ENCODE peak calls at places on chromosomes 11 and 22, in nine cellular contexts. Q is Peyer's patch, X is pancreas, Y is esophagus muscularis mucosa, H is tibial nerve, P is neural progenitor cell, O is neuronal stem cell, U is right cardiac atrium, J is heart left ventricle. N is an unnamed sample.

GRCh38 chr11:119062779-119063178 is 4.8 kb upstream of the VPS11 start:
- DNase-seq in Q (no peak), X (peak; percentile 20), Y (no peak), H (no peak), P (no peak), O (no peak), U (peak; percentile 58), J (no peak), N (no peak)

GRCh38 chr11:74570266-74571061 is 21.9 kb upstream of the POLD3 start:
- DNase-seq in Q (no peak), X (no peak), Y (no peak), H (peak; percentile 30), P (peak; percentile 70), O (peak; percentile 37), U (peak; percentile 18), J (peak; percentile 36), N (no peak)

GRCh38 chr11:72776117-72776843 is 17.6 kb downstream of the STARD10 start:
- DNase-seq in Q (no peak), X (no peak), Y (no peak), H (no peak), P (no peak), O (no peak), U (no peak), J (no peak), N (no peak)

GRCh38 chr11:1087961-1088926 is 13.6 kb downstream of the MUC2 start:
- DNase-seq in Q (peak; percentile 77), X (peak; percentile 46), Y (no peak), H (no peak), P (no peak), O (no peak), U (peak; percentile 7), J (no peak), N (no peak)

GRCh38 chr22:46033256-46034200 is 56.6 kb upstream of the WNT7B start:
- DNase-seq in Q (no peak), X (no peak), Y (no peak), H (no peak), P (no peak), O (no peak), U (no peak), J (peak; percentile 6), N (peak; percentile 27)

GRCh38 chr11:2929880-2930704 is 872 bp upstream of the PHLDA2 start:
- DNase-seq in Q (peak; percentile 87), X (peak; percentile 79), Y (no peak), H (no peak), P (peak; percentile 63), O (peak; percentile 18), U (peak; percentile 44), J (no peak), N (peak; percentile 60)

GRCh38 chr22:23182289-23183106 is 2.2 kb downstream of the BCR start:
- DNase-seq in Q (no peak), X (no peak), Y (no peak), H (no peak), P (peak; percentile 50), O (no peak), U (no peak), J (no peak), N (no peak)

GRCh38 chr11:89293966-89294679 is 116.4 kb downstream of the TYR start:
- DNase-seq in Q (peak; percentile 38), X (peak; percentile 23), Y (no peak), H (no peak), P (peak; percentile 72), O (peak; percentile 17), U (peak; percentile 7), J (no peak), N (no peak)

GRCh38 chr11:75233688-75234295 is 6.8 kb upstream of the TPBGL start:
- DNase-seq in Q (no peak), X (no peak), Y (no peak), H (peak; percentile 41), P (peak; percentile 92), O (peak; percentile 87), U (no peak), J (peak; percentile 32), N (no peak)

GRCh38 chr11:133892584-133893380 is 47.5 kb upstream of the SPATA19 start:
- DNase-seq in Q (peak; percentile 22), X (peak; percentile 22), Y (no peak), H (no peak), P (no peak), O (no peak), U (no peak), J (no peak), N (no peak)

GRCh38 chr22:26471522-26471921 is 12.1 kb downstream of the HPS4 start:
- DNase-seq in Q (no peak), X (no peak), Y (no peak), H (no peak), P (no peak), O (no peak), U (no peak), J (no peak), N (no peak)

GRCh38 chr11:82750643-82751139 is 17.0 kb upstream of the FAM181B start:
- DNase-seq in Q (no peak), X (no peak), Y (no peak), H (no peak), P (peak; percentile 94), O (peak; percentile 65), U (no peak), J (no peak), N (no peak)

GRCh38 chr11:2846056-2846455 is 39.5 kb downstream of the CDKN1C start:
- DNase-seq in Q (no peak), X (no peak), Y (no peak), H (no peak), P (no peak), O (no peak), U (no peak), J (no peak), N (no peak)

GRCh38 chr22:50699754-50700386 is 27.2 kb downstream of the SHANK3 start:
- DNase-seq in Q (peak; percentile 39), X (no peak), Y (no peak), H (no peak), P (peak; percentile 62), O (no peak), U (peak; percentile 20), J (no peak), N (no peak)

GRCh38 chr11:120245434-120245833 is 5.5 kb downstream of the POU2F3 start:
- DNase-seq in Q (no peak), X (no peak), Y (no peak), H (no peak), P (no peak), O (no peak), U (no peak), J (no peak), N (no peak)

GRCh38 chr11:120244476-120244875 is 4.5 kb downstream of the POU2F3 start:
- DNase-seq in Q (no peak), X (no peak), Y (no peak), H (no peak), P (no peak), O (no peak), U (no peak), J (no peak), N (no peak)

GRCh38 chr11:120244966-120245365 is 5.0 kb downstream of the POU2F3 start:
- DNase-seq in Q (no peak), X (no peak), Y (no peak), H (no peak), P (no peak), O (no peak), U (no peak), J (no peak), N (no peak)

GRCh38 chr11:120249279-120250022 is 9.5 kb downstream of the POU2F3 start:
- DNase-seq in Q (no peak), X (no peak), Y (no peak), H (no peak), P (no peak), O (no peak), U (no peak), J (no peak), N (no peak)

GRCh38 chr11:120248551-120249278 is 8.8 kb downstream of the POU2F3 start:
- DNase-seq in Q (no peak), X (no peak), Y (no peak), H (no peak), P (no peak), O (no peak), U (no peak), J (no peak), N (no peak)
- H3K27ac ChIP-seq in Q (no peak overlapping the region), X (no peak overlapping the region), Y (no peak overlapping the region), H (no peak overlapping the region), P (no peak overlapping the region), O (no peak overlapping the region), U (no peak overlapping the region), J (no peak overlapping the region), N (peak overlapping the region; percentile 23)

GRCh38 chr11:63889344-63889743 is 27.6 kb downstream of the RCOR2 start:
- DNase-seq in Q (peak; percentile 79), X (no peak), Y (no peak), H (no peak), P (no peak), O (no peak), U (no peak), J (no peak), N (no peak)
- H3K27ac ChIP-seq in Q (peak overlapping the region; percentile 81), X (peak overlapping the region; percentile 92), Y (no peak overlapping the region), H (no peak overlapping the region), P (no peak overlapping the region), O (no peak overlapping the region), U (no peak overlapping the region), J (peak overlapping the region; percentile 72), N (peak overlapping the region; percentile 89)

GRCh38 chr22:28911777-28912669 is 28.7 kb downstream of the ZNRF3 start:
- DNase-seq in Q (no peak), X (no peak), Y (no peak), H (no peak), P (no peak), O (no peak), U (no peak), J (no peak), N (no peak)

GRCh38 chr22:28920757-28921584 is 37.6 kb downstream of the ZNRF3 start:
- DNase-seq in Q (no peak), X (no peak), Y (no peak), H (no peak), P (no peak), O (no peak), U (no peak), J (no peak), N (no peak)

GRCh38 chr22:28911279-28911640 is 27.9 kb downstream of the ZNRF3 start:
- DNase-seq in Q (no peak), X (no peak), Y (no peak), H (no peak), P (no peak), O (no peak), U (no peak), J (no peak), N (no peak)

GRCh38 chr22:28917747-28918543 is 34.6 kb downstream of the ZNRF3 start:
- DNase-seq in Q (peak; percentile 54), X (no peak), Y (no peak), H (no peak), P (peak; percentile 79), O (peak; percentile 65), U (no peak), J (peak; percentile 22), N (no peak)

DNA sequence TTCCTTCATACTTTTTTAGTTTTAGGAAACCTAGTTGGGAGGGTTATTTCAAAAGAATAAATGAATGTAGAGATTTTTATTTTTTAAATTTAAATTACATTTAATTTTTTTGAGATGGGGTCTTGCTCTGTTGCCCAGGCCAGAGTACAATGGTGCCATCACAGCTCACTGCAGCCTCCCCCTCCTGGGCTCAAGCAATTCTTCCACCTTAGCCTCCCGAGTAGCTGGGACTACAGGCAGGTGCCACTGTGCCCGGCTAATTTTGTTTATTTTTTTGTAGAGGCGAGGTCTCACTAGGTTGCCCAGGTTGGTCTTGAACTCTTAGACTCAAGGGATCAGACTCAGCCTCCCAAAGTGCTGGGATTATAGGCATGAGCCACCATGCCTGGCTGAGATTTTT is 32.6 kb downstream of the ZNRF3 start:
- DNase-seq in Q (no peak), X (no peak), Y (no peak), H (no peak), P (no peak), O (no peak), U (no peak), J (no peak), N (no peak)
- H3K27ac ChIP-seq in Q (no peak overlapping the region), X (no peak overlapping the region), Y (no peak overlapping the region), H (no peak overlapping the region), P (no peak overlapping the region), O (no peak overlapping the region), U (no peak overlapping the region), J (peak overlapping the region; percentile 89), N (no peak overlapping the region)

GRCh38 chr22:44952863-44953790 is 56.7 kb downstream of the PHF21B start:
- DNase-seq in Q (no peak), X (no peak), Y (no peak), H (no peak), P (no peak), O (no peak), U (no peak), J (no peak), N (no peak)
- H3K27ac ChIP-seq in Q (no peak overlapping the region), X (no peak overlapping the region), Y (no peak overlapping the region), H (no peak overlapping the region), P (peak overlapping the region; percentile 53), O (no peak overlapping the region), U (no peak overlapping the region), J (no peak overlapping the region), N (no peak overlapping the region)